ENCODE peak calls at places on chromosomes 13 and 19, in five cellular contexts. One of them, this sample, is unnamed.

GRCh38 chr13:24225930-24226329 is 65.4 kb downstream of the SPATA13 start:
- DNase-seq in BJ: no peak
- DNase-seq in epithelial cell of esophagus: no peak
- DNase-seq in dorsolateral prefrontal cortex: no peak
- DNase-seq in HFF-Myc: no peak
- DNase-seq in this sample: no peak

GRCh38 chr19:41411682-41412265 is 14.2 kb downstream of the BCKDHA start:
- DNase-seq in dorsolateral prefrontal cortex: peak
- DNase-seq in BJ: no peak
- DNase-seq in HFF-Myc: no peak
- DNase-seq in epithelial cell of esophagus: peak
- DNase-seq in this sample: no peak

GRCh38 chr13:36030670-36031331 is 100.4 kb downstream of the DCLK1 start:
- DNase-seq in BJ: peak
- DNase-seq in HFF-Myc: no peak
- DNase-seq in epithelial cell of esophagus: peak
- DNase-seq in dorsolateral prefrontal cortex: peak
- DNase-seq in this sample: peak

GRCh38 chr19:47158879-47159509 is 28.4 kb downstream of the SAE1 start:
- DNase-seq in HFF-Myc: no peak
- DNase-seq in epithelial cell of esophagus: peak
- DNase-seq in BJ: no peak
- DNase-seq in dorsolateral prefrontal cortex: no peak
- DNase-seq in this sample: no peak

GRCh38 chr13:53250272-53250875 is 221.8 kb downstream of the OLFM4 start:
- DNase-seq in dorsolateral prefrontal cortex: no peak
- DNase-seq in epithelial cell of esophagus: peak
- DNase-seq in BJ: peak
- DNase-seq in HFF-Myc: peak
- DNase-seq in this sample: peak

GRCh38 chr13:105159794-105160193 is 1375.7 kb downstream of the EFNB2 start:
- DNase-seq in HFF-Myc: no peak
- DNase-seq in dorsolateral prefrontal cortex: no peak
- DNase-seq in BJ: no peak
- DNase-seq in epithelial cell of esophagus: no peak
- DNase-seq in this sample: no peak

GRCh38 chr13:97879646-97880297 is 73.7 kb upstream of the IPO5 start:
- DNase-seq in HFF-Myc: peak
- DNase-seq in epithelial cell of esophagus: peak
- DNase-seq in dorsolateral prefrontal cortex: no peak
- DNase-seq in BJ: peak
- DNase-seq in this sample: peak

GRCh38 chr19:20078696-20079095 is 896 bp downstream of the ZNF90 start:
- DNase-seq in dorsolateral prefrontal cortex: no peak
- DNase-seq in HFF-Myc: no peak
- DNase-seq in epithelial cell of esophagus: peak
- DNase-seq in BJ: no peak
- DNase-seq in this sample: no peak

GRCh38 chr13:40452741-40453665 is 213.4 kb downstream of the FOXO1 start:
- DNase-seq in epithelial cell of esophagus: peak
- DNase-seq in BJ: peak
- DNase-seq in HFF-Myc: no peak
- DNase-seq in dorsolateral prefrontal cortex: no peak
- DNase-seq in this sample: no peak

GRCh38 chr13:88764103-88764502 is 1092.9 kb downstream of the SLITRK5 start:
- DNase-seq in dorsolateral prefrontal cortex: no peak
- DNase-seq in epithelial cell of esophagus: no peak
- DNase-seq in HFF-Myc: no peak
- DNase-seq in BJ: no peak
- DNase-seq in this sample: no peak

GRCh38 chr13:97148894-97149293 is 73.2 kb upstream of the MBNL2 start:
- DNase-seq in dorsolateral prefrontal cortex: no peak
- DNase-seq in HFF-Myc: no peak
- DNase-seq in epithelial cell of esophagus: no peak
- DNase-seq in BJ: no peak
- DNase-seq in this sample: no peak

GRCh38 chr19:29076161-29076560 is 136.8 kb downstream of the UQCRFS1 start:
- DNase-seq in BJ: no peak
- DNase-seq in HFF-Myc: no peak
- DNase-seq in dorsolateral prefrontal cortex: no peak
- DNase-seq in epithelial cell of esophagus: no peak
- DNase-seq in this sample: no peak

GRCh38 chr13:29458419-29458818 is 137.1 kb downstream of the SLC7A1 start:
- DNase-seq in BJ: no peak
- DNase-seq in HFF-Myc: no peak
- DNase-seq in epithelial cell of esophagus: no peak
- DNase-seq in dorsolateral prefrontal cortex: no peak
- DNase-seq in this sample: no peak

GRCh38 chr13:33761744-33762143 is 56.2 kb upstream of the RFC3 start:
- DNase-seq in HFF-Myc: no peak
- DNase-seq in epithelial cell of esophagus: peak
- DNase-seq in dorsolateral prefrontal cortex: no peak
- DNase-seq in BJ: no peak
- DNase-seq in this sample: no peak

GRCh38 chr13:20326276-20326675 is 94.2 kb upstream of the GJB6 start:
- DNase-seq in BJ: no peak
- DNase-seq in epithelial cell of esophagus: no peak
- DNase-seq in dorsolateral prefrontal cortex: no peak
- DNase-seq in HFF-Myc: no peak
- DNase-seq in this sample: no peak

GRCh38 chr19:38975214-38975860 is at the start of gene FBXO17:
- DNase-seq in HFF-Myc: no peak
- DNase-seq in epithelial cell of esophagus: peak
- DNase-seq in dorsolateral prefrontal cortex: peak
- DNase-seq in BJ: no peak
- DNase-seq in this sample: no peak

GRCh38 chr19:7505682-7506384 is 10.1 kb upstream of the ZNF358 start:
- DNase-seq in dorsolateral prefrontal cortex: no peak
- DNase-seq in epithelial cell of esophagus: no peak
- DNase-seq in BJ: no peak
- DNase-seq in HFF-Myc: no peak
- DNase-seq in this sample: no peak

GRCh38 chr19:53877361-53877766 is 4.6 kb upstream of the PRKCG start:
- DNase-seq in HFF-Myc: no peak
- DNase-seq in dorsolateral prefrontal cortex: no peak
- DNase-seq in BJ: no peak
- DNase-seq in epithelial cell of esophagus: no peak
- DNase-seq in this sample: no peak

GRCh38 chr13:98824376-98825160 is 72.1 kb upstream of the SLC15A1 start:
- DNase-seq in dorsolateral prefrontal cortex: no peak
- DNase-seq in epithelial cell of esophagus: peak
- DNase-seq in BJ: no peak
- DNase-seq in HFF-Myc: no peak
- DNase-seq in this sample: no peak

GRCh38 chr19:4597975-4598671 is 38.6 kb upstream of the SEMA6B start:
- DNase-seq in HFF-Myc: no peak
- DNase-seq in dorsolateral prefrontal cortex: no peak
- DNase-seq in epithelial cell of esophagus: peak
- DNase-seq in BJ: no peak
- DNase-seq in this sample: no peak

GRCh38 chr13:110448677-110449076 is 112.8 kb downstream of the RAB20 start:
- DNase-seq in HFF-Myc: no peak
- DNase-seq in epithelial cell of esophagus: no peak
- DNase-seq in BJ: no peak
- DNase-seq in dorsolateral prefrontal cortex: no peak
- DNase-seq in this sample: no peak
- TF ChIP-seq CTCF in HFF-Myc: no peak
- TF ChIP-seq CTCF in epithelial cell of esophagus: no peak
- TF ChIP-seq CTCF in BJ: no peak
- TF ChIP-seq CTCF in dorsolateral prefrontal cortex: no peak
- TF ChIP-seq CTCF in this sample: no peak

DNA sequence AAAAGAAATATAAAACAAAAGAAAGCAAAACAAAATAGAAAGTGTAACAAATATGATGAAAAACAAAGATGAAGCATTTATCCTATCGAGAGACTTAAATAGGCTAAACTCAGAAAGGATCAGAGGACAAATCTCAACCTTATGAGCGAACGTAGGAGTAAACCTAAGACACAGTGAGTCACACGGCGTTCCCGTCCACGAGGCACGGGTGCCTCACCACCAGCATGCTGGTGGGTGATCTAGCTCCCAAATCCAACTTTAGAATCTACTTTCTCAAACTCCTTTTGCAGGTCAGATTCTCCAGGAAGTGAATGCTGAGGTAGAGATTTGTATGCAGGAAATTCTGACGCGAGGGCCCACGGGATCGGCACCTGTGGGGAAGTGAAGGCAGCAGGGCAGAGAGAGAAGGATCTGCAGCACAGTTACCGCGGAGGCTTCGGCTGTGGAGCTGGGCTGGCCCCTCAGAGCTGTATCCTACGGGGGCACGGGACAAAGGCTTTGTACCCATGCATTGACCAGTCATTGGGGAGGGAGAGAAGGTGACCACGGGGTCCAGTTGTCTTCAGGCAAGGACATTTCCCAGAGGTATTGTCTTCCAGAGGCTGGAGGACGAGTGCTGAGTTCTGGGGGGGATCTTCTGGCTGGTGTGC is 7.5 kb upstream of the MIER2 start:
- DNase-seq in HFF-Myc: no peak
- DNase-seq in BJ: no peak
- DNase-seq in epithelial cell of esophagus: no peak
- DNase-seq in dorsolateral prefrontal cortex: peak
- DNase-seq in this sample: no peak
- H3K4me3 ChIP-seq in HFF-Myc: no peak
- H3K4me3 ChIP-seq in BJ: no peak
- H3K4me3 ChIP-seq in epithelial cell of esophagus: no peak
- H3K4me3 ChIP-seq in dorsolateral prefrontal cortex: no peak
- H3K4me3 ChIP-seq in this sample: no peak

GRCh38 chr19:10988380-10988779 is 27.6 kb downstream of the SMARCA4 start:
- DNase-seq in dorsolateral prefrontal cortex: no peak
- DNase-seq in BJ: no peak
- DNase-seq in epithelial cell of esophagus: no peak
- DNase-seq in HFF-Myc: no peak
- DNase-seq in this sample: no peak

GRCh38 chr19:10986301-10987127 is 25.7 kb downstream of the SMARCA4 start:
- DNase-seq in BJ: no peak
- DNase-seq in dorsolateral prefrontal cortex: no peak
- DNase-seq in HFF-Myc: no peak
- DNase-seq in epithelial cell of esophagus: no peak
- DNase-seq in this sample: no peak

GRCh38 chr19:10984166-10984735 is 23.4 kb downstream of the SMARCA4 start:
- DNase-seq in HFF-Myc: no peak
- DNase-seq in BJ: no peak
- DNase-seq in dorsolateral prefrontal cortex: no peak
- DNase-seq in epithelial cell of esophagus: no peak
- DNase-seq in this sample: no peak

GRCh38 chr19:10987621-10988297 is 26.9 kb downstream of the SMARCA4 start:
- DNase-seq in HFF-Myc: no peak
- DNase-seq in epithelial cell of esophagus: no peak
- DNase-seq in dorsolateral prefrontal cortex: no peak
- DNase-seq in BJ: no peak
- DNase-seq in this sample: no peak

DNA sequence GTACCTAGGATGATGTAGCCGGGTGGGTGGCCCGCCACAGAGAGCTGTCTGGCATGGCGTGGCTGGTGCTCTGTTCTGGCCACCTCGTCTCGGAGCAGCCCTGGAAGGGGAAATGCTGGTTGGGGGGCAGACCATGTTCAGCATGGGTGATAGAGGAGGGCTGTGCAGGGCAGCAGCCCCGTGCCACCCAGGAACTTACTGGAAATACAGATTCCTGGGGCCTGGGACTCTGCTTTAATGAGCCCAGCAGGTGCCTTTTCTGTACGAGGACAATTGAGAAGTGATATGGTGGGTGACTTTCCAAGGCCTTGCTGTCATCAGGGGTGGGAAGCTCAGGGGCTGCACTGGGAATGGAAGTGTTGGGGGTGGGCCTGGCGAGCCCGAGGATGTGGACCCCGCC is 24.7 kb downstream of the SMARCA4 start:
- DNase-seq in epithelial cell of esophagus: no peak
- DNase-seq in HFF-Myc: no peak
- DNase-seq in BJ: no peak
- DNase-seq in dorsolateral prefrontal cortex: no peak
- DNase-seq in this sample: no peak
- TF ChIP-seq CTCF in epithelial cell of esophagus: no peak
- TF ChIP-seq CTCF in HFF-Myc: no peak
- TF ChIP-seq CTCF in BJ: no peak
- TF ChIP-seq CTCF in dorsolateral prefrontal cortex: no peak
- TF ChIP-seq CTCF in this sample: no peak

DNA sequence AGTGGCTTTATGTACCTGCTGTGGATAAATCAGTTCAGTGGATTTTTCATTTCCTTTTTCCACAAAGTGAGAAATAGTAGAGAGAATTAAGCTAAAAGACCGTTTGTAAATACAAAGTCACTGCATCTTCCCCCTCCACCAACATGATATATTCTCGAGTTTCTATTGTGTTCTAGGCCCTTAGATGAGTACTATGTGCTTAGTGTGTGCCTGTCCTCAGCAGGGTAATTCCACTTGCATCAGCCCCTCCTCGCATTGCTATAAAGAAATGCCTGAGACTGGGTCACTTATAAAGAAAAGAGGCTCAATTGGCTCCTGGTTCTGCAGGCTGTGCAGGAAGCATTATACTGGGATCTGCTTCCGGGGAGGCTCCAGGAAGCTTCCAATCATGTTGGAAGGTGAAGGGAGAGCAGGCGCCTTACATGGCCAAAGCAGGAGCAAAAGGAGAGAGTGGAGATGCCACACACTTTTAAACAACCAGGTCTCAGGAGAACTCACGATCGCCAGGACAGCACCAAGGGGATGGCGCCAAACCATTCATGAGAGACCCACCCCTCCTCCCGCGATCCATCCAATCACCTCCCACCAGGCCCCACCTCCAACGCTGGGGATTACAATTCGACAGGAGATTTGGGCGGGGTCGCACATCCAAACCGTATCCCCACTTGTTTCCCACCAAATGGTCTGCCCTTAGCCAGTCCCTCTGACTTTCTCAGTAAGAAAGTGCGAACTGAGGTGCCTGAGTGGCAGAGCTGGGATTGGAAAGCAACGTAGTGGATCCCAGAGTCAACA is 102.3 kb upstream of the ABCC4 start:
- DNase-seq in epithelial cell of esophagus: no peak
- DNase-seq in BJ: no peak
- DNase-seq in dorsolateral prefrontal cortex: no peak
- DNase-seq in HFF-Myc: no peak
- DNase-seq in this sample: no peak
- H3K4me3 ChIP-seq in epithelial cell of esophagus: peak
- H3K4me3 ChIP-seq in BJ: peak
- H3K4me3 ChIP-seq in dorsolateral prefrontal cortex: peak
- H3K4me3 ChIP-seq in HFF-Myc: peak
- H3K4me3 ChIP-seq in this sample: peak